ENCODE peak calls at places on chromosomes 6 and 20, in seven cellular contexts. L is Kasumi-1; E is activated gamma-delta T cell; Y is H9; D is NAMALWA; F is endothelial cell; V is CD8-positive, alpha-beta memory T cell. K is an unnamed sample.

GRCh38 chr6:29976588-29977424 is 34.5 kb downstream of the HLA-A start:
- DNase-seq in E (peak; percentile 15), Y (peak; percentile 74), V (peak; percentile 18), D (peak; percentile 35), F (peak; percentile 68), L (peak; percentile 69), K (peak; percentile 74)

GRCh38 chr20:62763404-62763803 is 32.9 kb upstream of the MRGBP start:
- DNase-seq in D (no peak), V (no peak), F (no peak), L (no peak), E (no peak), Y (no peak), K (peak; percentile 3)

GRCh38 chr20:32589256-32589655 is 4.1 kb upstream of the NOL4L start:
- DNase-seq in Y (no peak), D (no peak), E (no peak), F (no peak), L (no peak), V (no peak), K (no peak)

GRCh38 chr20:51763965-51764602 is 4.1 kb downstream of the ATP9A start:
- DNase-seq in E (no peak), Y (no peak), D (no peak), F (no peak), V (no peak), L (no peak), K (no peak)

GRCh38 chr6:14222956-14223355 is 105.4 kb downstream of the CD83 start:
- DNase-seq in F (no peak), L (no peak), Y (no peak), D (no peak), E (no peak), V (no peak), K (no peak)

GRCh38 chr6:75893058-75893775 is 144.2 kb downstream of the MYO6 start:
- DNase-seq in V (no peak), F (no peak), E (no peak), D (peak; percentile 75), L (peak; percentile 67), Y (no peak), K (no peak)

GRCh38 chr20:46361386-46361785 is 45.0 kb downstream of the ELMO2 start:
- DNase-seq in D (no peak), F (no peak), V (peak; percentile 19), Y (no peak), E (no peak), L (peak; percentile 44), K (no peak)

GRCh38 chr6:151160869-151161268 is 78.9 kb upstream of the AKAP12 start:
- DNase-seq in E (no peak), L (no peak), Y (no peak), V (no peak), F (no peak), D (no peak), K (peak; percentile 27)

GRCh38 chr6:45609141-45609638 is 231.5 kb upstream of the SUPT3H start:
- DNase-seq in V (no peak), Y (no peak), F (no peak), D (no peak), E (no peak), L (no peak), K (no peak)

GRCh38 chr20:13139459-13140150 is 81.5 kb upstream of the ISM1 start:
- DNase-seq in Y (no peak), F (no peak), L (no peak), D (no peak), E (no peak), V (no peak), K (no peak)

GRCh38 chr6:79598012-79598411 is 33.1 kb upstream of the SH3BGRL2 start:
- DNase-seq in Y (no peak), V (no peak), F (no peak), L (no peak), E (no peak), D (no peak), K (no peak)

GRCh38 chr20:59159822-59160740 is 3.5 kb upstream of the ZNF831 start:
- DNase-seq in V (peak; percentile 46), Y (no peak), F (no peak), E (peak; percentile 41), D (peak; percentile 66), L (no peak), K (no peak)

GRCh38 chr6:9412951-9413559 is 977.7 kb upstream of the SLC35B3 start:
- DNase-seq in F (peak; percentile 43), V (no peak), Y (peak; percentile 57), E (no peak), D (peak; percentile 72), L (peak; percentile 66), K (peak; percentile 61)

GRCh38 chr6:159959165-159959975 is 9.5 kb upstream of the IGF2R start:
- DNase-seq in F (no peak), L (peak; percentile 60), E (no peak), D (peak; percentile 31), Y (no peak), V (no peak), K (no peak)

GRCh38 chr6:10733151-10733715 is 10.4 kb downstream of the TMEM14C start:
- DNase-seq in L (no peak), V (peak; percentile 38), Y (no peak), E (no peak), D (no peak), F (no peak), K (no peak)

GRCh38 chr6:170212956-170213636 is 77.8 kb downstream of the DLL1 start:
- DNase-seq in V (no peak), L (no peak), D (no peak), F (peak; percentile 2), E (no peak), Y (no peak), K (peak; percentile 11)

K was measured in glutamatergic neuron.